ENCODE peak calls at places on chromosomes 4 and X, in ten cellular contexts. O is WTC11; J is HFF-Myc; C is psoas muscle; I is HT1080; Y is MCF 10A; W is stimulated activated CD4-positive, alpha-beta T cell treated with anti-CD3 and anti-CD28 coated beads, Interleukin-4, amount 100 ng/mL, for 48 hours; H is WERI-Rb-1; Q is mammary epithelial cell; T is activated CD4-positive, alpha-beta T cell treated with anti-CD3 and anti-CD28 coated beads, Interleukin-2, amount 10 ng/mL, durations not matched to agents 7 days and 5 days. M is an unnamed sample.

GRCh38 chr4:167168611-167169010 is 65.7 kb downstream of the SPOCK3 start:
- DNase-seq in O (no peak), Q (no peak), H (no peak), W (no peak), C (no peak), Y (no peak), J (no peak), I (no peak), T (no peak), M (no peak)

GRCh38 chr4:78057600-78058560 is 757 bp downstream of the FRAS1 start:
- DNase-seq in T (peak; percentile 13), J (peak; percentile 12), O (peak; percentile 37), C (peak; percentile 68), I (peak; percentile 29), Q (peak; percentile 64), H (peak; percentile 15), W (peak; percentile 19), Y (peak; percentile 65), M (no peak)

GRCh38 chr4:81896936-81897335 is 425.2 kb upstream of the RASGEF1B start:
- DNase-seq in Y (peak; percentile 21), I (no peak), T (no peak), H (peak; percentile 9), O (no peak), C (no peak), Q (peak; percentile 90), W (no peak), J (no peak), M (no peak)

GRCh38 chr4:11746734-11747133 is 318.0 kb upstream of the HS3ST1 start:
- DNase-seq in J (peak; percentile 11), Y (no peak), W (no peak), O (no peak), C (no peak), Q (peak; percentile 24), H (no peak), T (no peak), I (no peak), M (no peak)

GRCh38 chr4:1009647-1010521 is 1.5 kb upstream of the FGFRL1 start:
- DNase-seq in Q (peak; percentile 38), H (peak; percentile 73), Y (peak; percentile 56), I (peak; percentile 17), J (no peak), O (peak; percentile 60), T (peak; percentile 72), C (peak; percentile 85), W (peak; percentile 63), M (peak; percentile 72)

GRCh38 chr4:22522206-22522605 is 6.3 kb upstream of the ADGRA3 start:
- DNase-seq in J (no peak), Q (no peak), T (no peak), H (no peak), W (no peak), C (no peak), Y (no peak), I (no peak), O (no peak), M (no peak)

GRCh38 chrX:119758682-119759332 is 419 bp downstream of the SOWAHD start:
- DNase-seq in H (peak; percentile 25), W (no peak), Q (peak; percentile 37), O (peak; percentile 54), J (no peak), I (no peak), Y (no peak), C (peak; percentile 58), T (peak; percentile 27), M (no peak)

GRCh38 chr4:1532549-1533395 is 126.5 kb upstream of the NKX1-1 start:
- DNase-seq in T (no peak), Q (no peak), J (no peak), W (no peak), Y (no peak), H (no peak), I (no peak), O (no peak), C (peak; percentile 51), M (no peak)

GRCh38 chr4:145271194-145271593 is 90.8 kb upstream of the OTUD4 start:
- DNase-seq in J (no peak), C (no peak), I (no peak), Q (no peak), H (no peak), O (no peak), Y (no peak), T (no peak), W (no peak), M (no peak)

GRCh38 chr4:87038837-87039715 is 104.3 kb downstream of the AFF1 start:
- DNase-seq in C (peak; percentile 90), W (no peak), J (no peak), Y (peak; percentile 83), O (peak; percentile 52), Q (peak; percentile 89), I (peak; percentile 93), T (no peak), H (peak; percentile 58), M (no peak)

GRCh38 chr4:5435823-5436222 is 272.5 kb downstream of the EVC2 start:
- DNase-seq in H (no peak), O (no peak), C (no peak), T (no peak), Y (no peak), I (no peak), W (no peak), Q (no peak), J (no peak), M (no peak)

GRCh38 chrX:136063340-136064079 is 78.3 kb downstream of the SLC9A6 start:
- DNase-seq in J (no peak), Q (no peak), H (no peak), W (no peak), C (peak; percentile 58), T (no peak), I (no peak), O (no peak), Y (no peak), M (no peak)

GRCh38 chr4:125539691-125540090 is 224.9 kb downstream of the FAT4 start:
- DNase-seq in C (no peak), Q (no peak), W (no peak), O (no peak), I (no peak), Y (no peak), J (no peak), T (no peak), H (no peak), M (no peak)

GRCh38 chr4:113222431-113222979 is 173.1 kb downstream of the ANK2 start:
- DNase-seq in Y (no peak), W (no peak), O (no peak), C (no peak), H (no peak), I (peak; percentile 17), T (no peak), J (no peak), Q (no peak), M (no peak)

M was measured in GM18507.